ENCODE peak calls at places on chromosomes 2 and 18, in four cellular contexts. One of them, this sample, is unnamed.

GRCh38 chr18:600107-600506 is 3.3 kb downstream of the CLUL1 start:
- DNase-seq in K562: no peak
- DNase-seq in SK-N-SH: no peak
- DNase-seq in GM12878: no peak
- DNase-seq in this sample: no peak

GRCh38 chr2:75709297-75709696 is 1.4 kb downstream of the GCFC2 start:
- DNase-seq in GM12878: no peak
- DNase-seq in K562: no peak
- DNase-seq in SK-N-SH: no peak
- DNase-seq in this sample: no peak

GRCh38 chr2:177172034-177172880 is 40.3 kb upstream of the HNRNPA3 start:
- DNase-seq in SK-N-SH: no peak
- DNase-seq in GM12878: no peak
- DNase-seq in K562: no peak
- DNase-seq in this sample: no peak

GRCh38 chr2:170477630-170478029 is 237.5 kb upstream of the SP5 start:
- DNase-seq in K562: no peak
- DNase-seq in GM12878: no peak
- DNase-seq in SK-N-SH: no peak
- DNase-seq in this sample: no peak

GRCh38 chr2:193837368-193837767 is 1642.6 kb upstream of the TMEFF2 start:
- DNase-seq in GM12878: no peak
- DNase-seq in SK-N-SH: no peak
- DNase-seq in K562: no peak
- DNase-seq in this sample: no peak

GRCh38 chr2:30249354-30249753 is 18.0 kb downstream of the LBH start:
- DNase-seq in K562: no peak
- DNase-seq in SK-N-SH: no peak
- DNase-seq in GM12878: no peak
- DNase-seq in this sample: no peak

GRCh38 chr2:164910091-164910899 is 45.0 kb downstream of the SLC38A11 start:
- DNase-seq in K562: no peak
- DNase-seq in GM12878: no peak
- DNase-seq in SK-N-SH: no peak
- DNase-seq in this sample: no peak

GRCh38 chr2:100643459-100643858 is 80.7 kb downstream of the PDCL3 start:
- DNase-seq in SK-N-SH: no peak
- DNase-seq in GM12878: no peak
- DNase-seq in K562: no peak
- DNase-seq in this sample: no peak

GRCh38 chr2:100294162-100294497 is 28.2 kb downstream of the LONRF2 start:
- DNase-seq in SK-N-SH: no peak
- DNase-seq in K562: no peak
- DNase-seq in GM12878: no peak
- DNase-seq in this sample: no peak

GRCh38 chr2:145561152-145561551 is 1041.2 kb upstream of the ZEB2 start:
- DNase-seq in SK-N-SH: no peak
- DNase-seq in K562: no peak
- DNase-seq in GM12878: no peak
- DNase-seq in this sample: no peak

GRCh38 chr2:202847693-202848524 is 23.7 kb downstream of the ICA1L start:
- DNase-seq in GM12878: peak; percentile 73
- DNase-seq in K562: no peak
- DNase-seq in SK-N-SH: no peak
- DNase-seq in this sample: no peak

GRCh38 chr18:59381949-59382348 is 22.9 kb upstream of the LMAN1 start:
- DNase-seq in K562: no peak
- DNase-seq in GM12878: no peak
- DNase-seq in SK-N-SH: no peak
- DNase-seq in this sample: no peak

GRCh38 chr18:48409591-48410094 is 460 bp upstream of the ZBTB7C start:
- DNase-seq in SK-N-SH: peak; percentile 71
- DNase-seq in GM12878: no peak
- DNase-seq in K562: peak; percentile 36
- DNase-seq in this sample: peak; percentile 53

GRCh38 chr2:16653083-16653375 is 12.6 kb downstream of the CYRIA start:
- DNase-seq in SK-N-SH: no peak
- DNase-seq in K562: no peak
- DNase-seq in GM12878: no peak
- DNase-seq in this sample: no peak

GRCh38 chr2:232292395-232293154 is 86.0 kb upstream of the ALPP start:
- DNase-seq in SK-N-SH: peak; percentile 25
- DNase-seq in K562: peak; percentile 53
- DNase-seq in GM12878: no peak
- DNase-seq in this sample: peak; percentile 88

GRCh38 chr18:41320090-41320489 is 634.9 kb upstream of the PIK3C3 start:
- DNase-seq in GM12878: no peak
- DNase-seq in K562: no peak
- DNase-seq in SK-N-SH: no peak
- DNase-seq in this sample: no peak

GRCh38 chr2:231399853-231400667 is 4.5 kb downstream of the B3GNT7 start:
- DNase-seq in SK-N-SH: peak; percentile 88
- DNase-seq in K562: no peak
- DNase-seq in GM12878: no peak
- DNase-seq in this sample: no peak

GRCh38 chr18:48093104-48093503 is 162.6 kb upstream of the SMAD2 start:
- DNase-seq in GM12878: no peak
- DNase-seq in K562: no peak
- DNase-seq in SK-N-SH: no peak
- DNase-seq in this sample: no peak

GRCh38 chr18:25171334-25171733 is 180.6 kb downstream of the ZNF521 start:
- DNase-seq in SK-N-SH: no peak
- DNase-seq in K562: no peak
- DNase-seq in GM12878: no peak
- DNase-seq in this sample: no peak

GRCh38 chr2:85753525-85754312 is at the start of gene ATOH8:
- DNase-seq in K562: peak; percentile 53
- DNase-seq in SK-N-SH: peak; percentile 78
- DNase-seq in GM12878: no peak
- DNase-seq in this sample: peak; percentile 75

GRCh38 chr2:8365331-8365910 is 316.4 kb upstream of the ID2 start:
- DNase-seq in GM12878: no peak
- DNase-seq in K562: no peak
- DNase-seq in SK-N-SH: no peak
- DNase-seq in this sample: no peak

GRCh38 chr2:151192681-151193080 is 69.0 kb downstream of the RBM43 start:
- DNase-seq in SK-N-SH: no peak
- DNase-seq in GM12878: no peak
- DNase-seq in K562: no peak
- DNase-seq in this sample: no peak

GRCh38 chr18:74976331-74976909 is 232.5 kb downstream of the PTGR3 start:
- DNase-seq in SK-N-SH: peak; percentile 59
- DNase-seq in GM12878: no peak
- DNase-seq in K562: no peak
- DNase-seq in this sample: no peak

GRCh38 chr2:158575051-158575635 is 118.4 kb downstream of the PKP4 start:
- DNase-seq in K562: no peak
- DNase-seq in GM12878: no peak
- DNase-seq in SK-N-SH: no peak
- DNase-seq in this sample: no peak

GRCh38 chr2:99682280-99683060 is 192.7 kb upstream of the REV1 start:
- DNase-seq in SK-N-SH: no peak
- DNase-seq in K562: no peak
- DNase-seq in GM12878: no peak
- DNase-seq in this sample: no peak

GRCh38 chr2:1047485-1047884 is 96.8 kb downstream of the SNTG2 start:
- DNase-seq in GM12878: no peak
- DNase-seq in SK-N-SH: no peak
- DNase-seq in K562: no peak
- DNase-seq in this sample: no peak

GRCh38 chr2:215498411-215498810 is 62.5 kb upstream of the FN1 start:
- DNase-seq in K562: no peak
- DNase-seq in SK-N-SH: no peak
- DNase-seq in GM12878: no peak
- DNase-seq in this sample: no peak

GRCh38 chr18:78762753-78763152 is 216.9 kb upstream of the SALL3 start:
- DNase-seq in K562: no peak
- DNase-seq in SK-N-SH: no peak
- DNase-seq in GM12878: no peak
- DNase-seq in this sample: no peak

GRCh38 chr18:78765637-78766281 is 213.9 kb upstream of the SALL3 start:
- DNase-seq in SK-N-SH: no peak
- DNase-seq in K562: no peak
- DNase-seq in GM12878: no peak
- DNase-seq in this sample: no peak

GRCh38 chr18:78764544-78764943 is 215.1 kb upstream of the SALL3 start:
- DNase-seq in K562: no peak
- DNase-seq in SK-N-SH: no peak
- DNase-seq in GM12878: no peak
- DNase-seq in this sample: no peak

GRCh38 chr18:78766651-78767533 is 212.7 kb upstream of the SALL3 start:
- DNase-seq in SK-N-SH: no peak
- DNase-seq in K562: no peak
- DNase-seq in GM12878: no peak
- DNase-seq in this sample: no peak

GRCh38 chr18:78765142-78765541 is 214.5 kb upstream of the SALL3 start:
- DNase-seq in SK-N-SH: no peak
- DNase-seq in K562: no peak
- DNase-seq in GM12878: no peak
- DNase-seq in this sample: no peak
- TF ChIP-seq USF1 in SK-N-SH: no peak
- TF ChIP-seq USF1 in K562: no peak
- TF ChIP-seq USF1 in GM12878: no peak
- TF ChIP-seq USF1 in this sample: no peak

GRCh38 chr2:9637330-9637729 is 6.5 kb upstream of the YWHAQ start:
- DNase-seq in K562: no peak
- DNase-seq in GM12878: no peak
- DNase-seq in SK-N-SH: no peak
- DNase-seq in this sample: no peak

GRCh38 chr2:9639000-9639602 is 8.3 kb upstream of the YWHAQ start:
- DNase-seq in GM12878: no peak
- DNase-seq in K562: no peak
- DNase-seq in SK-N-SH: no peak
- DNase-seq in this sample: no peak

GRCh38 chr2:9639740-9640337 is 9.0 kb upstream of the YWHAQ start:
- DNase-seq in GM12878: no peak
- DNase-seq in SK-N-SH: no peak
- DNase-seq in K562: no peak
- DNase-seq in this sample: no peak

GRCh38 chr2:9640403-9641104 is 9.8 kb upstream of the YWHAQ start:
- DNase-seq in SK-N-SH: no peak
- DNase-seq in GM12878: no peak
- DNase-seq in K562: no peak
- DNase-seq in this sample: no peak

GRCh38 chr2:9638532-9638931 is 7.7 kb upstream of the YWHAQ start:
- DNase-seq in SK-N-SH: peak; percentile 60
- DNase-seq in K562: peak; percentile 59
- DNase-seq in GM12878: no peak
- DNase-seq in this sample: no peak
- TF ChIP-seq USF1 in SK-N-SH: peak; percentile 65
- TF ChIP-seq USF1 in K562: peak; percentile 72
- TF ChIP-seq USF1 in GM12878: no peak
- TF ChIP-seq USF1 in this sample: no peak

GRCh38 chr2:234705108-234705507 is 208.2 kb upstream of the ARL4C start:
- DNase-seq in K562: no peak
- DNase-seq in GM12878: no peak
- DNase-seq in SK-N-SH: no peak
- DNase-seq in this sample: no peak
- TF ChIP-seq USF1 in K562: no peak
- TF ChIP-seq USF1 in GM12878: no peak
- TF ChIP-seq USF1 in SK-N-SH: no peak
- TF ChIP-seq USF1 in this sample: no peak

DNA sequence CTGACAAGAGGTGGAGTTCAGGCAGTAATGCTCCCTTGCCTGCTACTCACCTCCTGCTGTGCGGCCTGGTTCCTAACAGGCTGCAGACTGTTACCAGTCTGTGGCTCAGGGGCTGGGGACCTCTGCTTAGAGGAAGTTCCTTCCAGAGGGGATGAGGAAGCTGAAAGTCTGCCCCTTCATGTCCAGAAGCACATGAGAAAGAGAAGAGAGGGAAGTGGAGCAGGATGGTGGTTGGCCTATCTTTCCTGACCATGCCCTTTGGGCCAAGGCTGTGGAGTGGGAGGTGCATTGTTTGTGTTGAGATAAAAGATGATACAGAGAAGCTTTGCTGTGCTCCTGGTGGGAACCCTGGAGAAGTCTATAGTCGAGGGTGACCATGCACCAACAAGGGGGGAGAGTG is 112.5 kb downstream of the LPIN1 start:
- DNase-seq in SK-N-SH: no peak
- DNase-seq in K562: no peak
- DNase-seq in GM12878: no peak
- DNase-seq in this sample: no peak
- TF ChIP-seq USF1 in SK-N-SH: no peak
- TF ChIP-seq USF1 in K562: no peak
- TF ChIP-seq USF1 in GM12878: no peak
- TF ChIP-seq USF1 in this sample: no peak

This sample was measured in WTC11.